ENCODE peak calls at places on chromosomes 12 and 14, in ten cellular contexts. O is IMR-90, F is A549, R is body of pancreas, L is heart right ventricle, T is psoas muscle, M is tibial artery, G is ovary, S is AG04450, V is A673. P is an unnamed sample.

GRCh38 chr12:92827836-92828431 is 101.2 kb downstream of the EEA1 start:
- DNase-seq in O (peak; percentile 49), F (peak; percentile 74), R (no peak), L (no peak), T (no peak), M (no peak), G (no peak), S (no peak), V (peak; percentile 70), P (no peak)

GRCh38 chr12:132342322-132342721 is 12.9 kb upstream of the GALNT9 start:
- DNase-seq in O (no peak), F (peak; percentile 30), R (no peak), L (no peak), T (no peak), M (no peak), G (no peak), S (no peak), V (peak; percentile 38), P (no peak)

GRCh38 chr14:91405241-91405721 is 12.3 kb downstream of the CCDC88C start:
- DNase-seq in O (no peak), F (no peak), R (peak; percentile 29), L (no peak), T (no peak), M (no peak), G (no peak), S (no peak), V (no peak), P (no peak)

GRCh38 chr12:7108042-7108927 is 729 bp downstream of the C1RL start:
- DNase-seq in O (peak; percentile 70), F (peak; percentile 90), R (peak; percentile 78), L (peak; percentile 78), T (peak; percentile 91), M (peak; percentile 83), G (peak; percentile 81), S (no peak), V (no peak), P (peak; percentile 79)

GRCh38 chr12:115232455-115233156 is 548.6 kb upstream of the TBX3 start:
- DNase-seq in O (peak; percentile 97), F (no peak), R (no peak), L (no peak), T (no peak), M (no peak), G (no peak), S (peak; percentile 51), V (no peak), P (no peak)

GRCh38 chr12:99686142-99686541 is 38.6 kb downstream of the GARIN6 start:
- DNase-seq in O (no peak), F (no peak), R (no peak), L (no peak), T (no peak), M (no peak), G (no peak), S (no peak), V (peak; percentile 2), P (no peak)

GRCh38 chr14:31950760-31951637 is 126.1 kb upstream of the ARHGAP5 start:
- DNase-seq in O (peak; percentile 48), F (peak; percentile 89), R (no peak), L (peak; percentile 56), T (peak; percentile 65), M (peak; percentile 54), G (peak; percentile 76), S (no peak), V (no peak), P (peak; percentile 61)

GRCh38 chr14:24096545-24097181 is 2.6 kb downstream of the PCK2 start:
- DNase-seq in O (no peak), F (no peak), R (no peak), L (no peak), T (no peak), M (no peak), G (no peak), S (no peak), V (no peak), P (no peak)

GRCh38 chr14:38882533-38882932 is 220.5 kb downstream of the SEC23A start:
- DNase-seq in O (peak; percentile 11), F (no peak), R (no peak), L (no peak), T (no peak), M (no peak), G (no peak), S (no peak), V (no peak), P (no peak)

GRCh38 chr14:75978249-75978731 is 3.5 kb downstream of the TGFB3 start:
- DNase-seq in O (no peak), F (no peak), R (no peak), L (no peak), T (no peak), M (no peak), G (no peak), S (no peak), V (no peak), P (no peak)

GRCh38 chr14:52068741-52069616 is at the start of gene NID2:
- DNase-seq in O (peak; percentile 95), F (peak; percentile 77), R (peak; percentile 61), L (peak; percentile 90), T (peak; percentile 90), M (peak; percentile 87), G (peak; percentile 93), S (peak; percentile 93), V (peak; percentile 96), P (peak; percentile 91)

GRCh38 chr14:96902004-96902403 is 104.8 kb downstream of the VRK1 start:
- DNase-seq in O (no peak), F (no peak), R (no peak), L (no peak), T (no peak), M (no peak), G (no peak), S (no peak), V (no peak), P (no peak)

GRCh38 chr12:132351751-132352495 is 22.5 kb upstream of the GALNT9 start:
- DNase-seq in O (no peak), F (no peak), R (no peak), L (no peak), T (peak; percentile 31), M (no peak), G (no peak), S (no peak), V (no peak), P (no peak)

GRCh38 chr14:92387610-92388009 is 64.6 kb downstream of the SLC24A4 start:
- DNase-seq in O (no peak), F (no peak), R (no peak), L (no peak), T (no peak), M (no peak), G (no peak), S (no peak), V (no peak), P (no peak)

GRCh38 chr12:100794441-100795192 is at the start of gene ANO4:
- DNase-seq in O (peak; percentile 29), F (no peak), R (no peak), L (no peak), T (no peak), M (no peak), G (peak; percentile 22), S (no peak), V (peak; percentile 65), P (no peak)

GRCh38 chr12:3355378-3355900 is 135.6 kb upstream of the PRMT8 start:
- DNase-seq in O (no peak), F (no peak), R (no peak), L (no peak), T (no peak), M (no peak), G (no peak), S (no peak), V (peak; percentile 44), P (no peak)
- H3K4me3 ChIP-seq in O (no peak overlapping the region), F (no peak overlapping the region), R (no peak overlapping the region), L (no peak overlapping the region), T (no peak overlapping the region), M (no peak overlapping the region), G (no peak overlapping the region), S (no peak overlapping the region), V (no peak overlapping the region), P (no peak overlapping the region)

GRCh38 chr12:15629108-15629507 is 160.1 kb downstream of the EPS8 start:
- DNase-seq in O (peak; percentile 98), F (peak; percentile 97), R (peak; percentile 19), L (peak; percentile 14), T (peak; percentile 57), M (peak; percentile 84), G (peak; percentile 82), S (peak; percentile 81), V (peak; percentile 36), P (peak; percentile 36)
- H3K27ac ChIP-seq in O (peak overlapping the region; percentile 96), F (peak overlapping the region; percentile 89), R (no peak overlapping the region), L (peak overlapping the region; percentile 82), T (peak overlapping the region; percentile 70), M (peak overlapping the region; percentile 83), G (no peak overlapping the region), S (peak overlapping the region; percentile 94), V (no peak overlapping the region), P (peak overlapping the region; percentile 80)

DNA sequence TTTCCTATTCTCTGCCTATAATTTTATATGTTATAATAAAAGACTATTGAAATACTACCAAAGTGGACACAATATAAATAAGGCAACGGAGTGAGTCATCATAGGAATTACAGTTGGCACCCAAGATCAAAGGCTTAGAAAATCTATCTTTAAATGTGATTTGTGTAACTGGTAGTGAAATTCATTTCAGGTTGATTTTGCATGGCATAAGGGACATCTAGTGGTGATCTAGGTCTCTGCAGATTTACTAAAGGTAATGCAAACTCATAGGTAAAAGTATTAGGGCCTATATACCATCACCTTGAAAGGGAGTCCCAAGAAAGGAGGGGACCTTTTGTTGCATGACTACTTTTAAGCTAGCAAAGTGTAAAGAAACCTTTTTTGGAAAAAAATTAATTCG is 527.2 kb downstream of the NRXN3 start:
- DNase-seq in O (peak; percentile 26), F (peak; percentile 36), R (no peak), L (no peak), T (no peak), M (no peak), G (no peak), S (no peak), V (peak; percentile 9), P (no peak)
- TF ChIP-seq CTCF in O (peak; percentile 56), F (peak; percentile 47), R (peak; percentile 43), L (peak; percentile 30), T (peak; percentile 48), M (peak; percentile 9), G (no peak), S (peak; percentile 27), V (peak; percentile 52), P (peak; percentile 49)

GRCh38 chr12:123026094-123026853 is 45.8 kb downstream of the ARL6IP4 start:
- DNase-seq in O (no peak), F (no peak), R (no peak), L (no peak), T (no peak), M (no peak), G (no peak), S (no peak), V (no peak), P (no peak)

GRCh38 chr12:123029550-123029949 is 49.1 kb downstream of the ARL6IP4 start:
- DNase-seq in O (no peak), F (no peak), R (no peak), L (no peak), T (no peak), M (no peak), G (no peak), S (no peak), V (no peak), P (no peak)

GRCh38 chr12:123030686-123031085 is 50.2 kb downstream of the ARL6IP4 start:
- DNase-seq in O (no peak), F (no peak), R (no peak), L (no peak), T (no peak), M (no peak), G (no peak), S (no peak), V (no peak), P (no peak)

GRCh38 chr12:123027726-123028445 is 47.4 kb downstream of the ARL6IP4 start:
- DNase-seq in O (no peak), F (no peak), R (no peak), L (no peak), T (no peak), M (no peak), G (no peak), S (no peak), V (no peak), P (no peak)

GRCh38 chr12:123028475-123028874 is 48.0 kb downstream of the ARL6IP4 start:
- DNase-seq in O (no peak), F (no peak), R (no peak), L (no peak), T (no peak), M (no peak), G (no peak), S (no peak), V (no peak), P (no peak)
- H3K4me3 ChIP-seq in O (no peak overlapping the region), F (no peak overlapping the region), R (no peak overlapping the region), L (no peak overlapping the region), T (no peak overlapping the region), M (no peak overlapping the region), G (no peak overlapping the region), S (no peak overlapping the region), V (no peak overlapping the region), P (no peak overlapping the region)

P was measured in left ventricle myocardium inferior.